ENCODE peak calls at places on chromosomes 2 and 18, in ten cellular contexts. Q is foreskin fibroblast; U is cardiac fibroblast; C is HL-60; X is fibroblast of lung; T is aorta; V is Caco-2; G is effector memory CD4-positive, alpha-beta T cell; P is thoracic aorta; N is CD4-positive, alpha-beta memory T cell. W is an unnamed sample.

GRCh38 chr2:97693476-97693875 is 19.9 kb upstream of the ZAP70 start:
- DNase-seq in X (peak), P (no peak), U (peak), C (no peak), T (no peak), N (no peak), V (no peak), Q (peak), G (no peak), W (no peak)

GRCh38 chr2:144517825-144518699 is 1.9 kb downstream of the ZEB2 start:
- DNase-seq in P (no peak), Q (no peak), X (peak), V (no peak), G (no peak), N (no peak), C (no peak), U (no peak), T (no peak), W (no peak)

GRCh38 chr2:135925571-135925970 is 49.3 kb upstream of the MCM6 start:
- DNase-seq in C (no peak), Q (no peak), U (no peak), T (no peak), G (no peak), X (peak), V (no peak), P (no peak), N (no peak), W (no peak)

GRCh38 chr2:142980246-142981068 is 103.0 kb downstream of the KYNU start:
- DNase-seq in P (no peak), X (peak), Q (no peak), T (no peak), U (peak), C (no peak), V (peak), G (no peak), N (no peak), W (no peak)

GRCh38 chr2:120402070-120402440 is 56.1 kb downstream of the INHBB start:
- DNase-seq in G (no peak), U (no peak), V (no peak), C (no peak), Q (no peak), X (no peak), N (no peak), T (no peak), P (no peak), W (no peak)

GRCh38 chr18:38010971-38011370 is 445.4 kb upstream of the CELF4 start:
- DNase-seq in Q (no peak), T (no peak), P (no peak), V (no peak), G (no peak), N (no peak), X (no peak), U (no peak), C (no peak), W (no peak)

GRCh38 chr2:56739421-56739820 is 555.6 kb downstream of the CCDC85A start:
- DNase-seq in P (no peak), U (no peak), Q (no peak), T (no peak), V (no peak), X (no peak), C (no peak), N (no peak), G (no peak), W (no peak)

GRCh38 chr2:157497603-157498314 is 53.9 kb upstream of the CYTIP start:
- DNase-seq in U (peak), X (peak), P (no peak), V (no peak), T (no peak), N (peak), G (no peak), C (no peak), Q (no peak), W (no peak)

GRCh38 chr2:135701442-135701841 is 40.2 kb upstream of the UBXN4 start:
- DNase-seq in C (no peak), Q (peak), V (no peak), T (no peak), N (no peak), X (peak), G (no peak), U (peak), P (no peak), W (no peak)

GRCh38 chr2:205975082-205975949 is 110.7 kb downstream of the INO80D start:
- DNase-seq in P (no peak), N (no peak), V (peak), X (peak), U (peak), C (no peak), T (no peak), G (no peak), Q (no peak), W (no peak)

GRCh38 chr2:64466696-64467462 is 12.9 kb downstream of the LGALSL start:
- DNase-seq in G (no peak), X (no peak), N (no peak), U (no peak), V (no peak), Q (no peak), T (no peak), C (no peak), P (no peak), W (no peak)

GRCh38 chr2:235659767-235660322 is 166.0 kb downstream of the AGAP1 start:
- DNase-seq in G (no peak), Q (peak), C (no peak), P (no peak), T (no peak), X (peak), V (no peak), N (no peak), U (peak), W (peak)

GRCh38 chr18:79559121-79559835 is 120.3 kb upstream of the CTDP1 start:
- DNase-seq in N (no peak), U (no peak), P (no peak), C (no peak), T (peak), X (no peak), Q (no peak), V (no peak), G (no peak), W (no peak)

GRCh38 chr2:168192839-168193616 is 54.4 kb downstream of the STK39 start:
- DNase-seq in P (no peak), N (peak), G (peak), Q (no peak), V (no peak), T (no peak), X (peak), U (peak), C (no peak), W (no peak)

GRCh38 chr2:239731422-239731821 is 293.7 kb downstream of the NDUFA10 start:
- DNase-seq in P (no peak), Q (no peak), U (no peak), T (peak), G (no peak), V (no peak), N (no peak), X (no peak), C (no peak), W (no peak)

DNA sequence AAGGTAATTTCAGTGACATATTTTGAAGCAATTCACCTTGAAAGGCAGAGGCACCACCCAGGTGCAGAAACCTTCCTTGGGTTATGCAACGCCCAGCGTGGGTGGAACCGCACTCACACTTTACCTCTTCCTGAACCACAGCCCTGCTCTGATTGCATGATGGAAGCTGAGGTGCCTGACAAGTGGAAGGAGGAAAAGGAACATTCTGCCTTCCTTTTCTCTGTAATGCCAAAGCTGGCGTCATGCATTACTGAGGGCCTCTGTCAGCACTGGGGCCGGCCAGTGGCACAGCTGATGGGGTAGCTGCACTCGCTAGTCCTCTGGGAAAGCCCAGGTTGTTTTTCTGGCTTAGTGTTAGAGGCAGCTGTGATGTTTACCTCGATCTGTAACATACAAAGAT is 266.5 kb downstream of the NEDD4L start:
- DNase-seq in X (no peak), G (peak), Q (no peak), T (no peak), P (no peak), V (peak), N (peak), U (peak), C (no peak), W (no peak)
- H3K4me3 ChIP-seq in X (no peak), G (peak), Q (no peak), T (no peak), P (no peak), V (no peak), N (no peak), U (no peak), C (no peak), W (no peak)

GRCh38 chr2:176614049-176614448 is 344.8 kb downstream of the MTX2 start:
- DNase-seq in T (no peak), U (no peak), Q (no peak), C (no peak), N (no peak), V (no peak), X (no peak), G (no peak), P (no peak), W (no peak)
- H3K4me3 ChIP-seq in T (no peak), U (no peak), Q (no peak), C (no peak), N (no peak), V (no peak), X (no peak), G (no peak), P (no peak), W (no peak)

GRCh38 chr2:68845043-68845442 is 26.2 kb downstream of the BMP10 start:
- DNase-seq in V (no peak), P (no peak), U (no peak), X (no peak), Q (no peak), T (no peak), C (no peak), G (no peak), N (no peak), W (no peak)
- H3K4me3 ChIP-seq in V (no peak), P (no peak), U (no peak), X (no peak), Q (no peak), T (no peak), C (no peak), G (no peak), N (no peak), W (no peak)

GRCh38 chr2:123913266-123913810 is 111.7 kb upstream of the CNTNAP5 start:
- DNase-seq in P (no peak), U (no peak), C (no peak), G (no peak), T (no peak), V (no peak), Q (no peak), N (no peak), X (no peak), W (no peak)

GRCh38 chr2:123915380-123915779 is 109.7 kb upstream of the CNTNAP5 start:
- DNase-seq in X (no peak), T (no peak), G (no peak), U (no peak), Q (no peak), C (no peak), P (no peak), N (no peak), V (no peak), W (no peak)

DNA sequence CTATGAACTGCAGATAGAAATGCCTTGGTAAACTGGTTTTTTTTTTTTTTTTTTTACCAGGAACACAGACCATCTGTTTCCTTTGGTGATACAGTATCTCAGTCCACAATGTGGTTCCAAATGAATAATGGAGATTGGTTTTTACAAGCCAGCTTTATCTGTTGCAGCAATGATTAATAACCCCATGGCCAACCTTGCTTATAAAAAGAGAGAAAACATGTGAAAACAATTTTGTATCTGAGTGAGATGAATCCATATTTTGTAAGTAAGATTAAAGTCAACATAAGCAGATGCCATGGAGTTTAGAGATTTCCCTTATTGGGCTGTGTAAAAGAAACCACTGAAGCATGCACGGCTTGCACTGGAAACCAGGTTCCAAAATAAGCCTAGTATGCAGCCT is 108.6 kb upstream of the CNTNAP5 start:
- DNase-seq in T (no peak), N (no peak), X (no peak), P (no peak), C (no peak), G (no peak), V (no peak), Q (no peak), U (peak), W (no peak)
- H3K4me3 ChIP-seq in T (no peak), N (no peak), X (no peak), P (no peak), C (no peak), G (no peak), V (no peak), Q (no peak), U (no peak), W (no peak)

GRCh38 chr2:238286987-238287386 is 1.4 kb downstream of the PER2 start:
- DNase-seq in V (no peak), T (peak), G (no peak), C (no peak), U (no peak), N (no peak), P (no peak), X (no peak), Q (no peak), W (no peak)
- H3K4me3 ChIP-seq in V (no peak), T (peak), G (peak), C (peak), U (no peak), N (no peak), P (peak), X (peak), Q (peak), W (peak)

GRCh38 chr2:174590346-174590745 is 7.3 kb downstream of the WIPF1 start:
- DNase-seq in N (no peak), V (no peak), X (no peak), T (no peak), U (no peak), G (no peak), P (no peak), C (no peak), Q (no peak), W (no peak)

GRCh38 chr2:174589334-174589733 is 8.3 kb downstream of the WIPF1 start:
- DNase-seq in V (no peak), T (no peak), Q (no peak), P (no peak), U (no peak), N (no peak), C (no peak), X (no peak), G (no peak), W (no peak)

GRCh38 chr2:174593041-174593440 is 4.6 kb downstream of the WIPF1 start:
- DNase-seq in T (no peak), N (no peak), C (no peak), P (no peak), G (no peak), U (no peak), V (no peak), Q (no peak), X (no peak), W (no peak)

GRCh38 chr2:174591740-174592139 is 5.9 kb downstream of the WIPF1 start:
- DNase-seq in G (no peak), T (no peak), X (no peak), P (no peak), C (no peak), V (no peak), N (no peak), U (no peak), Q (no peak), W (no peak)

DNA sequence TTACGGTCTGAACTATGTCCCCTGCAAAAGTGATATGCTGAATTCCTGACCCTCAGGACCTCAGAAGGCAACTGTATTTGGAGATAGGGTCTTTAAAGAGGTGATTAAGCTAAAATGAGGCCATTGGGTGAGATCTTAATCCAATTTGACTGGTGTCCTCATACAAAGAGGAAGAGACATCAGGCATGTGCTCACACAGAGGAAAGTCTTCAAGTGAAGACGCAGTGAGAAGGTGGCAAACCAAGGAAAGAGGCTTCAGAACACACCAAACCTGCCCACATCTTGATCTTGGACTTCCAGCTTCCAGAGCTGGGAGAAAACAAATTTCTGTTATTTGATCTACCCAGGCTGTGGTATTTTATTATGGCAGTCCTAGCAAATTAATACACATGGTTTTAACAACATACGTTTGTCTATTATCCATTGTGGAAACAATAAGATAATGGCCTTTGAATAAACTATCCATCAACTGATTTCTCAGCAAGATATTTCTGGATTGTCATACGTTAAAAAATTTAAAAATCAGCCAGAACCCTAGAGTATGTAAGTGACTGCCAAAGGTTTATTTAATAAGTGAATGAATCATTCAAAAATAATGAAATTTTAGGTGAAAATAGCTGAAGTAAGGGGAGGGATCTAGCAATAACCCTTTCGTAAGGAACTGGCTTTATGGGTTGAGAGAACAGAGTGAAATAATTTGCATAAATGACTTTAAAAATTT is 6.5 kb downstream of the WIPF1 start:
- DNase-seq in Q (no peak), P (no peak), G (no peak), V (no peak), C (no peak), T (no peak), X (peak), N (no peak), U (no peak), W (no peak)
- H3K4me3 ChIP-seq in Q (no peak), P (peak), G (peak), V (no peak), C (no peak), T (no peak), X (no peak), N (peak), U (no peak), W (no peak)

DNA sequence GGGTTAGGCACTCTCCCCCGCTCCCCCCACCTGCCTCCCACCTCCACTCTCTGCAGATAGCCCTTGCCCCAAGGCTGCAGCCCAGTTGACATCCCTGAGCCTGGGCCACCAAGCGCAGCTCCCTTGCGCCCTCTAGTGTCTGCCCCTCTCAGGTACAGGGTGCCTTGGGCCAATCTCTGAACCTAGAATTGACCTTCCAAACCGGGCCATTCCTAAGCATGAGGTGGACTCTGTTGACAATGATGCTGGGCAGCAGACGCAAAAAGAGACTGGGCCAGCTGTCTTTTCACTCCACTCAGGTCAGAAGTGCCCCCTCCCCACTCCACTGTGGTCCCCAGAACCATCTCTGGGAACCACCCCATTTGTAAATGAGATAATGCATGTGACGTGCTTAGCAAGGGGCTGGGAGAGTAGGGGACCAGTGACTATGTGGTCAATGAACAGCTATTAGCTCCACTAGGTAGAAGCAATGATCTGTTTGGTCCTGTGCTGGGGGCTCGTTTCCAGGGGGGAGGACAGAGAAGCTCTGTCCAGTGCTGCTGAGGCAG is 43.3 kb upstream of the PLB1 start:
- DNase-seq in X (peak), U (peak), G (peak), N (peak), C (no peak), V (peak), T (peak), Q (peak), P (no peak), W (no peak)
- H3K4me3 ChIP-seq in X (no peak), U (no peak), G (no peak), N (no peak), C (no peak), V (no peak), T (no peak), Q (no peak), P (no peak), W (no peak)